ENCODE peak calls at places on chromosomes 2 and 18, in eight cellular contexts. One of them, this sample, is unnamed.

GRCh38 chr2:177001334-177001733 is 211.3 kb upstream of the HNRNPA3 start:
- DNase-seq in IMR-90: no peak
- DNase-seq in fibroblast of pulmonary artery: no peak
- DNase-seq in lower lobe of right lung: no peak
- DNase-seq in fibroblast of lung: no peak
- DNase-seq in psoas muscle: no peak
- DNase-seq in astrocyte: no peak
- DNase-seq in suprapubic skin: no peak
- DNase-seq in this sample: no peak

GRCh38 chr2:70094171-70094977 is 7.1 kb downstream of the PCBP1 start:
- DNase-seq in fibroblast of lung: peak
- DNase-seq in fibroblast of pulmonary artery: no peak
- DNase-seq in lower lobe of right lung: no peak
- DNase-seq in suprapubic skin: no peak
- DNase-seq in astrocyte: no peak
- DNase-seq in IMR-90: peak
- DNase-seq in psoas muscle: no peak
- DNase-seq in this sample: no peak

GRCh38 chr2:72515696-72516095 is 310.1 kb downstream of the EXOC6B start:
- DNase-seq in suprapubic skin: no peak
- DNase-seq in fibroblast of lung: peak
- DNase-seq in astrocyte: peak
- DNase-seq in psoas muscle: no peak
- DNase-seq in IMR-90: no peak
- DNase-seq in lower lobe of right lung: no peak
- DNase-seq in fibroblast of pulmonary artery: peak
- DNase-seq in this sample: no peak

GRCh38 chr2:7191927-7192326 is 274.7 kb downstream of the RNF144A start:
- DNase-seq in lower lobe of right lung: no peak
- DNase-seq in astrocyte: peak
- DNase-seq in fibroblast of lung: peak
- DNase-seq in psoas muscle: no peak
- DNase-seq in IMR-90: peak
- DNase-seq in suprapubic skin: no peak
- DNase-seq in fibroblast of pulmonary artery: peak
- DNase-seq in this sample: peak

GRCh38 chr2:233423436-233423860 is 69.2 kb downstream of the DGKD start:
- DNase-seq in fibroblast of lung: no peak
- DNase-seq in fibroblast of pulmonary artery: no peak
- DNase-seq in astrocyte: no peak
- DNase-seq in suprapubic skin: no peak
- DNase-seq in IMR-90: no peak
- DNase-seq in psoas muscle: no peak
- DNase-seq in lower lobe of right lung: no peak
- DNase-seq in this sample: no peak

GRCh38 chr2:72148975-72149555 is 1.4 kb upstream of the CYP26B1 start:
- DNase-seq in psoas muscle: peak
- DNase-seq in lower lobe of right lung: no peak
- DNase-seq in fibroblast of pulmonary artery: peak
- DNase-seq in fibroblast of lung: peak
- DNase-seq in astrocyte: no peak
- DNase-seq in IMR-90: peak
- DNase-seq in suprapubic skin: peak
- DNase-seq in this sample: no peak

GRCh38 chr2:73281244-73281643 is 3.0 kb downstream of the FBXO41 start:
- DNase-seq in lower lobe of right lung: no peak
- DNase-seq in psoas muscle: no peak
- DNase-seq in fibroblast of lung: no peak
- DNase-seq in astrocyte: no peak
- DNase-seq in suprapubic skin: no peak
- DNase-seq in fibroblast of pulmonary artery: no peak
- DNase-seq in IMR-90: no peak
- DNase-seq in this sample: no peak

GRCh38 chr2:185201063-185201462 is 537.5 kb upstream of the FSIP2 start:
- DNase-seq in fibroblast of pulmonary artery: no peak
- DNase-seq in astrocyte: no peak
- DNase-seq in lower lobe of right lung: no peak
- DNase-seq in IMR-90: no peak
- DNase-seq in psoas muscle: no peak
- DNase-seq in fibroblast of lung: no peak
- DNase-seq in suprapubic skin: no peak
- DNase-seq in this sample: peak

GRCh38 chr2:168626096-168626495 is 170.0 kb downstream of the CERS6 start:
- DNase-seq in fibroblast of pulmonary artery: no peak
- DNase-seq in astrocyte: no peak
- DNase-seq in lower lobe of right lung: no peak
- DNase-seq in psoas muscle: no peak
- DNase-seq in fibroblast of lung: no peak
- DNase-seq in IMR-90: no peak
- DNase-seq in suprapubic skin: no peak
- DNase-seq in this sample: no peak

GRCh38 chr18:23827681-23828080 is 138.4 kb downstream of the LAMA3 start:
- DNase-seq in psoas muscle: no peak
- DNase-seq in lower lobe of right lung: no peak
- DNase-seq in fibroblast of pulmonary artery: no peak
- DNase-seq in IMR-90: no peak
- DNase-seq in fibroblast of lung: no peak
- DNase-seq in suprapubic skin: no peak
- DNase-seq in astrocyte: no peak
- DNase-seq in this sample: no peak

GRCh38 chr2:21260316-21260715 is 136.5 kb downstream of the TDRD15 start:
- DNase-seq in fibroblast of lung: no peak
- DNase-seq in psoas muscle: no peak
- DNase-seq in lower lobe of right lung: no peak
- DNase-seq in IMR-90: no peak
- DNase-seq in astrocyte: no peak
- DNase-seq in fibroblast of pulmonary artery: no peak
- DNase-seq in suprapubic skin: no peak
- DNase-seq in this sample: no peak

GRCh38 chr2:138275881-138276280 is 225.7 kb upstream of the SPOPL start:
- DNase-seq in fibroblast of pulmonary artery: no peak
- DNase-seq in lower lobe of right lung: no peak
- DNase-seq in fibroblast of lung: peak
- DNase-seq in psoas muscle: no peak
- DNase-seq in suprapubic skin: no peak
- DNase-seq in astrocyte: peak
- DNase-seq in IMR-90: peak
- DNase-seq in this sample: no peak

GRCh38 chr2:70124983-70125480 is 37.8 kb downstream of the PCBP1 start:
- DNase-seq in astrocyte: no peak
- DNase-seq in IMR-90: peak
- DNase-seq in lower lobe of right lung: peak
- DNase-seq in psoas muscle: peak
- DNase-seq in fibroblast of lung: peak
- DNase-seq in suprapubic skin: peak
- DNase-seq in fibroblast of pulmonary artery: peak
- DNase-seq in this sample: no peak

GRCh38 chr2:207533609-207534008 is 3.8 kb downstream of the CREB1 start:
- DNase-seq in lower lobe of right lung: no peak
- DNase-seq in suprapubic skin: no peak
- DNase-seq in fibroblast of lung: no peak
- DNase-seq in IMR-90: no peak
- DNase-seq in psoas muscle: no peak
- DNase-seq in fibroblast of pulmonary artery: no peak
- DNase-seq in astrocyte: no peak
- DNase-seq in this sample: no peak

DNA sequence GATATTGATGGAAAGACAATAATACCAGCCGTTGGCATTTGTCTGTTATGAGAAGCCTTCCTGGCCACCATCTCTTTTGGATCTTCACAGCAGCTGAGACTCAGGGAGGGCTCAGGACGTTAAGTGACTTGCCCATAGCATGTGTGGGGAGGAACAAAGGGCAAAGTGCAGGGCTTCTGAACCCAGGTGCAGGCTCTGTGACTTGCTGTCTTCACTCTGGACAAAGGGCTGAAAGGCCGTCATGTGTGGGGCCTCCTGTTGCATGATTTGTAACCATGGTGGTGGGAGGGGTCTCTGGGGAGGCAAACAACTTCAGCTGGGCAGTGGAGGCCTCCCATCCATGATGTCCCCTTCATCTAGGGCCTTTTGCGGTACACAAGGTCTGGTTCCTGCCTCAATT is 65.5 kb upstream of the SIX2 start:
- DNase-seq in psoas muscle: no peak
- DNase-seq in fibroblast of lung: no peak
- DNase-seq in suprapubic skin: peak
- DNase-seq in lower lobe of right lung: no peak
- DNase-seq in fibroblast of pulmonary artery: no peak
- DNase-seq in IMR-90: no peak
- DNase-seq in astrocyte: no peak
- DNase-seq in this sample: no peak
- TF ChIP-seq CTCF in psoas muscle: no peak
- TF ChIP-seq CTCF in fibroblast of lung: no peak
- TF ChIP-seq CTCF in suprapubic skin: no peak
- TF ChIP-seq CTCF in lower lobe of right lung: no peak
- TF ChIP-seq CTCF in fibroblast of pulmonary artery: no peak
- TF ChIP-seq CTCF in IMR-90: no peak
- TF ChIP-seq CTCF in astrocyte: no peak
- TF ChIP-seq CTCF in this sample: no peak

DNA sequence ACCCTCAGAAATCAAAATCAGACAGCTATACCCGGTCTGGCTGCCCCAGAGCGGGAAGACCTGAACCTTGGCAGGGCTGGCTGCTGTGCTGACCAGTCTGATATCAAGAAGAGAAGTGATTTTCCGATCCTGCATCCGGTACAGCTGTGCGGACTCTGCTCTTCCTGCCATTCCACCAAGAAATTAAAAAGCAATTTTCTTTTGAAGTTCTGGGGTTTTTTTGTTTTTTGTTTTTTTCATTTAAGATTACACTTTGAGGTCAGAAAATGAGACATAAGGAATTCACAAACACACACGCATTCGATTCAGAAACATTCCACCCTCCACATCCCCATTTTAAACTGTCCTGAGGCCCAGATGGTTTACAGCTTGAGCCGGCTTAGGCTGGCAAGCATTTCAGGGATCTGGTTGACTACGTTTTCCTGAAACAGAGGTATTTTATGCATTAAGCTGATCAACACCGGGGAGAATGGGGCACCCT is 156.5 kb downstream of the COL6A3 start:
- DNase-seq in suprapubic skin: no peak
- DNase-seq in fibroblast of pulmonary artery: peak
- DNase-seq in astrocyte: peak
- DNase-seq in fibroblast of lung: peak
- DNase-seq in IMR-90: peak
- DNase-seq in psoas muscle: no peak
- DNase-seq in lower lobe of right lung: no peak
- DNase-seq in this sample: peak
- H3K4me3 ChIP-seq in suprapubic skin: no peak
- H3K4me3 ChIP-seq in fibroblast of pulmonary artery: no peak
- H3K4me3 ChIP-seq in astrocyte: no peak
- H3K4me3 ChIP-seq in fibroblast of lung: no peak
- H3K4me3 ChIP-seq in IMR-90: no peak
- H3K4me3 ChIP-seq in psoas muscle: no peak
- H3K4me3 ChIP-seq in lower lobe of right lung: no peak
- H3K4me3 ChIP-seq in this sample: no peak

DNA sequence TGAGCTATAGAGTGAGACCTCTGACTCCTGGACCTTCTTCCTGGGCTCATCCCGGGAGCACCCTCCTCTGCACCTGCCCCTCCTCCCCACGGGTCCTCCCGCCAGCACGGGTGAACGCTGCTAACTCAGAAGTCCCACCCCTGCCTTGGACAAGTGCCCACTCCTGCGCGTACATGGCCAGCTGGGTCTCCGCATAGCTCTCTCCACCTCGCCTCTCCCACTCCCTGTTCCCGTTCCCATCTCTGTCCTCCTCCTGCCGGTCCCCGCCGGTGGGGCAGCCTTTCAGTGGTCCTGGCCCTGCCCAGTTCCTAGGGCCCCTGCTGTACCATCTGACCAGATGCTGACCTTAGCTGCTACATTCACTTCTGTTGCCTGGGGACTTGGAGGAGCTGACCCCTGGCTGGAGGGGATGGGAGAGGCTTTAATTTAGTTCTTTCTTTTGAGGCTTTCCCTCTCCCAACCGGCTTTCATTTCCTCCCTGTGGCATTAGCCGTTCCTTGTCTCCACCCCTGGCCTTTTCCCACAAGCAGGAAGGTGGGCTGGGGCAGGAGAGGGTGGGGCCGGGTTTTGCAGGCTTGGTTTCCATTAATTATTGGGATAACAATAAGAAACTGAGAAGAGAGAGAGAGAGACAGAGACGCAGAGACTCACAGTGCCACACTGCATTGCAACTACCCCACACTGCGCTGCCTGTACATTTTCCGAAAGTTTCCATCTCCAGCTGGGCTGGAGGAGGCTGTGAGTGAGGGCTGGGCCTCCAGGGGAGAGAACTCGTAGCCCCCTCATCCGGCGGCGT is 136.2 kb downstream of the SH3BP4 start:
- DNase-seq in fibroblast of pulmonary artery: peak
- DNase-seq in IMR-90: no peak
- DNase-seq in astrocyte: peak
- DNase-seq in fibroblast of lung: peak
- DNase-seq in lower lobe of right lung: peak
- DNase-seq in psoas muscle: peak
- DNase-seq in suprapubic skin: no peak
- DNase-seq in this sample: no peak
- TF ChIP-seq CTCF in fibroblast of pulmonary artery: peak
- TF ChIP-seq CTCF in IMR-90: no peak
- TF ChIP-seq CTCF in astrocyte: no peak
- TF ChIP-seq CTCF in fibroblast of lung: peak
- TF ChIP-seq CTCF in lower lobe of right lung: no peak
- TF ChIP-seq CTCF in psoas muscle: no peak
- TF ChIP-seq CTCF in suprapubic skin: no peak
- TF ChIP-seq CTCF in this sample: peak

GRCh38 chr18:54879691-54880090 is 51.4 kb downstream of the RAB27B start:
- DNase-seq in fibroblast of pulmonary artery: no peak
- DNase-seq in astrocyte: no peak
- DNase-seq in suprapubic skin: no peak
- DNase-seq in fibroblast of lung: no peak
- DNase-seq in IMR-90: no peak
- DNase-seq in psoas muscle: no peak
- DNase-seq in lower lobe of right lung: no peak
- DNase-seq in this sample: no peak

GRCh38 chr18:54883816-54884604 is 55.7 kb downstream of the RAB27B start:
- DNase-seq in suprapubic skin: no peak
- DNase-seq in fibroblast of lung: peak
- DNase-seq in fibroblast of pulmonary artery: no peak
- DNase-seq in astrocyte: peak
- DNase-seq in psoas muscle: no peak
- DNase-seq in lower lobe of right lung: no peak
- DNase-seq in IMR-90: peak
- DNase-seq in this sample: no peak

GRCh38 chr18:54880706-54881105 is 52.4 kb downstream of the RAB27B start:
- DNase-seq in fibroblast of lung: peak
- DNase-seq in psoas muscle: no peak
- DNase-seq in lower lobe of right lung: no peak
- DNase-seq in astrocyte: peak
- DNase-seq in fibroblast of pulmonary artery: peak
- DNase-seq in IMR-90: peak
- DNase-seq in suprapubic skin: no peak
- DNase-seq in this sample: peak

GRCh38 chr18:54881229-54881753 is 53.0 kb downstream of the RAB27B start:
- DNase-seq in IMR-90: no peak
- DNase-seq in fibroblast of lung: no peak
- DNase-seq in psoas muscle: no peak
- DNase-seq in fibroblast of pulmonary artery: peak
- DNase-seq in lower lobe of right lung: no peak
- DNase-seq in suprapubic skin: no peak
- DNase-seq in astrocyte: no peak
- DNase-seq in this sample: no peak

DNA sequence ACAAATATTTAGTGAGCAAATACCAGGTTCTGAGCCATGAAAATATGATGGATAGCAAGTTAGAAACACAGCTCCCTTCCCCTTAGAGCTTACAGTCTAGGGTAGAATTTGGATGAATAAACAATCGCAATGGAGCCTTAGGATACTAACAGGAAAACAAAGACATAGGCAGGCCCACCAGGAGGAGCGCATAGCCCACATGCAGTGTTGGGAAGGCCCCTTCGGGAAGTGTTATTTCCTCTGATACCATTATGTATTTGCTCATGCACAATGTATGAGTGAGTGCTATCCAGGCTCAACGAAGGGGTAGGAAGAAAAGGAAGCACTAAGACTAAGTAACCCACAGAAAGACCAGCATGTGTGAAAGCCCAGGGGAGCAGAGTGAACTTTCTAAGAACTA is 54.0 kb downstream of the RAB27B start:
- DNase-seq in IMR-90: no peak
- DNase-seq in fibroblast of pulmonary artery: no peak
- DNase-seq in fibroblast of lung: no peak
- DNase-seq in astrocyte: no peak
- DNase-seq in suprapubic skin: no peak
- DNase-seq in psoas muscle: no peak
- DNase-seq in lower lobe of right lung: no peak
- DNase-seq in this sample: no peak
- H3K4me3 ChIP-seq in IMR-90: no peak
- H3K4me3 ChIP-seq in fibroblast of pulmonary artery: no peak
- H3K4me3 ChIP-seq in fibroblast of lung: no peak
- H3K4me3 ChIP-seq in astrocyte: no peak
- H3K4me3 ChIP-seq in suprapubic skin: no peak
- H3K4me3 ChIP-seq in psoas muscle: no peak
- H3K4me3 ChIP-seq in lower lobe of right lung: no peak
- H3K4me3 ChIP-seq in this sample: no peak

This sample was measured in retinal pigment epithelial cell.